ENCODE peak calls at places on chromosomes 16 and 17, in eight cellular contexts. J is nucleus accumbens; W is T-cell; Q is BJ; M is iris pigment epithelial cell; D is stimulated activated CD4-positive, alpha-beta T cell treated with anti-CD3 and anti-CD28 coated beads, Interleukin-4, amount 100 ng/mL, for 4 hours; V is activated CD4-positive, CD25-positive, alpha-beta regulatory T cell treated with anti-CD3 and anti-CD28 coated beads, Interleukin-2, amount 50 U/mL, for 72 hours; K is iPS-NIHi11. F is an unnamed sample.

GRCh38 chr16:61580579-61580978 is 455.7 kb downstream of the CDH8 start:
- DNase-seq in J (no peak), V (no peak), M (no peak), D (no peak), W (no peak), K (no peak), Q (no peak), F (no peak)

GRCh38 chr17:13786000-13786598 is 184.4 kb upstream of the HS3ST3A1 start:
- DNase-seq in K (no peak), V (no peak), W (no peak), Q (peak), J (no peak), D (no peak), M (peak), F (no peak)

GRCh38 chr16:63625141-63625540 is 1496.7 kb downstream of the CDH11 start:
- DNase-seq in W (no peak), V (no peak), M (no peak), J (no peak), K (no peak), Q (no peak), D (no peak), F (no peak)

GRCh38 chr17:29120439-29120838 is 59.8 kb downstream of the MYO18A start:
- DNase-seq in J (no peak), W (no peak), D (no peak), M (no peak), Q (no peak), K (no peak), V (no peak), F (no peak)

GRCh38 chr17:35774499-35774898 is 13.8 kb downstream of the C17orf50 start:
- DNase-seq in K (no peak), Q (no peak), V (no peak), M (no peak), J (no peak), W (no peak), D (no peak), F (no peak)

GRCh38 chr17:5809580-5810188 is 225.4 kb upstream of the NLRP1 start:
- DNase-seq in M (no peak), J (no peak), D (no peak), W (no peak), Q (no peak), K (no peak), V (no peak), F (no peak)

GRCh38 chr17:76801706-76802105 is 63.8 kb downstream of the MFSD11 start:
- DNase-seq in V (no peak), K (no peak), D (no peak), Q (no peak), W (no peak), M (no peak), J (no peak), F (no peak)

GRCh38 chr16:31202402-31203385 is at the start of gene PYCARD:
- DNase-seq in M (peak), J (no peak), V (peak), W (peak), Q (no peak), D (no peak), K (peak), F (no peak)

GRCh38 chr17:153851-154250 is 16.5 kb downstream of the SCGB1C2 start:
- DNase-seq in D (no peak), Q (no peak), M (no peak), J (no peak), V (no peak), W (no peak), K (no peak), F (no peak)

GRCh38 chr16:3490911-3491629 is 4.2 kb downstream of the C16orf90 start:
- DNase-seq in D (no peak), J (no peak), K (peak), W (no peak), Q (no peak), M (no peak), V (no peak), F (no peak)

GRCh38 chr17:8123695-8124349 is at the start of gene HES7:
- DNase-seq in W (no peak), D (no peak), K (peak), V (peak), Q (no peak), M (no peak), J (no peak), F (peak)

GRCh38 chr17:81991684-81992513 is 14.5 kb downstream of the ASPSCR1 start:
- DNase-seq in V (no peak), W (no peak), K (peak), D (no peak), Q (no peak), M (peak), J (peak), F (peak)

GRCh38 chr17:77882481-77883212 is 75.9 kb upstream of the TNRC6C start:
- DNase-seq in J (no peak), V (peak), W (peak), D (peak), M (peak), K (no peak), Q (no peak), F (no peak)

GRCh38 chr17:72403713-72404209 is 282.9 kb downstream of the SOX9 start:
- DNase-seq in V (no peak), M (no peak), Q (no peak), J (no peak), W (no peak), D (no peak), K (no peak), F (no peak)

GRCh38 chr16:15498427-15499175 is 64.2 kb downstream of the BMERB1 start:
- DNase-seq in V (no peak), J (no peak), M (peak), K (peak), W (no peak), D (no peak), Q (no peak), F (no peak)

GRCh38 chr17:67212231-67212630 is 32.8 kb downstream of the HELZ start:
- DNase-seq in W (no peak), Q (no peak), V (no peak), M (no peak), K (no peak), D (no peak), J (no peak), F (no peak)

GRCh38 chr17:78995022-78995760 is 14.4 kb downstream of the CANT1 start:
- DNase-seq in M (no peak), K (peak), V (no peak), J (no peak), D (no peak), W (no peak), Q (no peak), F (no peak)

GRCh38 chr17:28896884-28897768 is at the start of gene FLOT2:
- DNase-seq in V (peak), D (peak), W (peak), M (peak), K (peak), J (no peak), Q (no peak), F (peak)

GRCh38 chr16:11162571-11163268 is 93.3 kb downstream of the SOCS1 start:
- DNase-seq in J (no peak), D (no peak), W (no peak), V (no peak), K (no peak), Q (no peak), M (no peak), F (no peak)

GRCh38 chr16:61858996-61859395 is 177.2 kb downstream of the CDH8 start:
- DNase-seq in K (no peak), W (no peak), J (no peak), D (no peak), V (no peak), Q (peak), M (peak), F (no peak)

GRCh38 chr17:14752007-14752406 is 451.1 kb downstream of the HS3ST3B1 start:
- DNase-seq in W (no peak), J (no peak), M (no peak), K (no peak), Q (no peak), D (no peak), V (no peak), F (no peak)

GRCh38 chr17:965311-965989 is 14.1 kb downstream of the NXN start:
- DNase-seq in J (no peak), W (no peak), K (no peak), D (no peak), M (peak), Q (no peak), V (no peak), F (no peak)

GRCh38 chr17:35748323-35748960 is 4.6 kb downstream of the GAS2L2 start:
- DNase-seq in Q (no peak), K (no peak), W (no peak), D (no peak), J (no peak), M (no peak), V (no peak), F (peak)

GRCh38 chr17:45749831-45750335 is 34.2 kb upstream of the CRHR1 start:
- DNase-seq in V (no peak), K (no peak), J (no peak), W (no peak), Q (no peak), D (no peak), M (no peak), F (no peak)

GRCh38 chr17:72104164-72104862 is 16.5 kb upstream of the SOX9 start:
- DNase-seq in V (no peak), J (no peak), M (no peak), D (no peak), Q (no peak), W (no peak), K (no peak), F (no peak)

GRCh38 chr17:4703330-4703691 is 626 bp downstream of the PELP1 start:
- DNase-seq in V (no peak), M (no peak), W (no peak), D (no peak), J (no peak), Q (no peak), K (no peak), F (no peak)

GRCh38 chr17:41396340-41396739 is 1.1 kb downstream of the KRT31 start:
- DNase-seq in Q (no peak), M (no peak), K (no peak), D (no peak), W (no peak), J (no peak), V (no peak), F (no peak)

GRCh38 chr16:89040391-89040790 is 53.3 kb upstream of the ACSF3 start:
- DNase-seq in V (no peak), Q (no peak), J (no peak), K (no peak), D (no peak), M (no peak), W (no peak), F (no peak)

GRCh38 chr16:49651980-49652379 is 203.9 kb downstream of the ZNF423 start:
- DNase-seq in D (no peak), J (no peak), K (no peak), M (no peak), V (no peak), Q (no peak), W (no peak), F (no peak)

GRCh38 chr17:20284018-20284417 is 183.3 kb downstream of the LGALS9B start:
- DNase-seq in D (no peak), V (no peak), K (no peak), Q (no peak), J (no peak), M (peak), W (no peak), F (no peak)

GRCh38 chr16:48607056-48607825 is 2.7 kb downstream of the N4BP1 start:
- DNase-seq in K (no peak), Q (no peak), J (no peak), V (no peak), M (peak), D (no peak), W (no peak), F (peak)

GRCh38 chr17:30717290-30718098 is 107.0 kb downstream of the CRLF3 start:
- DNase-seq in K (no peak), Q (no peak), D (no peak), J (no peak), M (no peak), V (peak), W (no peak), F (no peak)

GRCh38 chr17:967122-967521 is 12.5 kb downstream of the NXN start:
- DNase-seq in W (no peak), K (no peak), V (no peak), D (no peak), Q (no peak), J (no peak), M (no peak), F (no peak)

GRCh38 chr16:47687694-47688093 is 226.6 kb downstream of the PHKB start:
- DNase-seq in J (no peak), D (no peak), V (no peak), Q (no peak), K (no peak), M (peak), W (no peak), F (no peak)

GRCh38 chr16:23863511-23864422 is 28.0 kb downstream of the PRKCB start:
- DNase-seq in V (no peak), Q (no peak), D (no peak), W (peak), K (no peak), M (no peak), J (no peak), F (no peak)

GRCh38 chr17:70968302-70968701 is 799.0 kb downstream of the KCNJ2 start:
- DNase-seq in K (no peak), W (no peak), D (no peak), V (no peak), M (peak), Q (no peak), J (no peak), F (no peak)

GRCh38 chr17:14068542-14069250 is 608 bp upstream of the COX10 start:
- DNase-seq in J (no peak), K (no peak), W (no peak), V (no peak), M (no peak), Q (no peak), D (no peak), F (no peak)

F was measured in PC-9.